ENCODE peak calls at places on chromosomes 6 and 20, in five cellular contexts. B, Y, X, E and F are unnamed samples.

GRCh38 chr20:33006776-33007375 is 628 bp upstream of the BPIFB2 start:
- DNase-seq in Y (no peak), E (no peak), X (no peak), B (no peak), F (no peak)

GRCh38 chr6:137967689-137968467 is 100.8 kb downstream of the TNFAIP3 start:
- DNase-seq in Y (no peak), E (no peak), X (no peak), B (no peak), F (no peak)

GRCh38 chr6:108598316-108598863 is 37.7 kb downstream of the FOXO3 start:
- DNase-seq in E (no peak), B (no peak), X (no peak), Y (no peak), F (no peak)

GRCh38 chr20:41004561-41005360 is 23.9 kb upstream of the TOP1 start:
- DNase-seq in E (no peak), Y (peak; percentile 39), B (no peak), X (no peak), F (no peak)

GRCh38 chr20:31908424-31908823 is 38.0 kb downstream of the TTLL9 start:
- DNase-seq in E (no peak), Y (no peak), B (no peak), X (no peak), F (no peak)

GRCh38 chr6:6811151-6812002 is 222.9 kb downstream of the LY86 start:
- DNase-seq in X (no peak), E (peak; percentile 65), B (no peak), Y (peak; percentile 65), F (peak; percentile 81)

GRCh38 chr6:74117113-74117512 is 421.1 kb downstream of the CD109 start:
- DNase-seq in X (no peak), Y (no peak), E (no peak), B (no peak), F (no peak)

GRCh38 chr6:35948725-35949124 is 27.8 kb upstream of the SRPK1 start:
- DNase-seq in E (no peak), Y (no peak), X (no peak), B (no peak), F (no peak)

GRCh38 chr6:169342655-169343054 is 89.0 kb upstream of the THBS2 start:
- DNase-seq in X (no peak), Y (no peak), E (no peak), B (no peak), F (no peak)

GRCh38 chr6:89410231-89411018 is 1.6 kb downstream of the RRAGD start:
- DNase-seq in X (no peak), B (no peak), E (no peak), Y (no peak), F (no peak)

GRCh38 chr6:6883011-6883410 is 224.8 kb upstream of the RREB1 start:
- DNase-seq in E (no peak), Y (no peak), B (no peak), X (no peak), F (peak; percentile 63)

GRCh38 chr6:151330130-151330715 is 61.1 kb downstream of the ZBTB2 start:
- DNase-seq in Y (no peak), X (no peak), B (no peak), E (no peak), F (no peak)

GRCh38 chr20:54645445-54646155 is 170.2 kb downstream of the DOK5 start:
- DNase-seq in X (no peak), E (no peak), B (no peak), Y (no peak), F (no peak)

GRCh38 chr20:58985656-58986055 is 4.6 kb downstream of the NELFCD start:
- DNase-seq in X (no peak), E (no peak), B (no peak), Y (peak; percentile 13), F (no peak)

GRCh38 chr6:13985663-13986325 is 61.0 kb downstream of the RNF182 start:
- DNase-seq in X (no peak), E (no peak), Y (no peak), B (no peak), F (no peak)

GRCh38 chr6:81772741-81773140 is 20.3 kb upstream of the TENT5A start:
- DNase-seq in X (no peak), B (no peak), Y (no peak), E (no peak), F (no peak)

GRCh38 chr6:99868074-99868702 is 125.8 kb downstream of the MCHR2 start:
- DNase-seq in B (peak; percentile 71), E (peak; percentile 49), Y (peak; percentile 79), X (peak; percentile 61), F (peak; percentile 74)

GRCh38 chr20:51889466-51889865 is 87.1 kb upstream of the SALL4 start:
- DNase-seq in X (no peak), E (no peak), Y (no peak), B (no peak), F (no peak)

GRCh38 chr6:33960345-33961313 is 156.8 kb upstream of the MLN start:
- DNase-seq in B (no peak), X (no peak), Y (no peak), E (no peak), F (no peak)

GRCh38 chr20:19710336-19710721 is 47.7 kb upstream of the RIN2 start:
- DNase-seq in Y (no peak), E (no peak), X (no peak), B (no peak), F (peak; percentile 77)

GRCh38 chr6:136550330-136551071 is at the start of gene MAP7:
- DNase-seq in X (peak; percentile 51), B (no peak), E (peak; percentile 67), Y (peak; percentile 94), F (peak; percentile 89)

GRCh38 chr6:39251406-39251805 is 22.1 kb upstream of the KCNK5 start:
- DNase-seq in B (no peak), X (no peak), Y (no peak), E (no peak), F (no peak)

GRCh38 chr6:81734081-81734480 is 18.4 kb downstream of the TENT5A start:
- DNase-seq in E (no peak), X (no peak), Y (no peak), B (no peak), F (no peak)

GRCh38 chr20:7285918-7286556 is 518.6 kb downstream of the BMP2 start:
- DNase-seq in E (peak; percentile 65), B (peak; percentile 47), Y (peak; percentile 79), X (peak; percentile 61), F (peak; percentile 72)

GRCh38 chr6:3457710-3458605 is 1.1 kb upstream of the SLC22A23 start:
- DNase-seq in B (no peak), E (peak; percentile 21), X (no peak), Y (peak; percentile 77), F (peak; percentile 79)

GRCh38 chr6:143397229-143398222 is 53.0 kb downstream of the ADAT2 start:
- DNase-seq in B (no peak), E (peak; percentile 27), X (no peak), Y (peak; percentile 73), F (peak; percentile 69)

GRCh38 chr20:20820104-20820503 is 107.7 kb upstream of the RALGAPA2 start:
- DNase-seq in E (no peak), Y (peak; percentile 37), B (no peak), X (no peak), F (no peak)

GRCh38 chr6:43972915-43973304 is 154.3 kb downstream of the MRPL14 start:
- DNase-seq in E (peak; percentile 59), B (peak; percentile 38), X (peak; percentile 87), Y (peak; percentile 81), F (peak; percentile 69)

GRCh38 chr6:43971776-43972126 is 155.5 kb downstream of the MRPL14 start:
- DNase-seq in X (no peak), E (no peak), Y (no peak), B (no peak), F (no peak)

GRCh38 chr6:43973351-43973750 is 153.9 kb downstream of the MRPL14 start:
- DNase-seq in E (no peak), X (no peak), Y (peak; percentile 78), B (peak; percentile 8), F (no peak)

GRCh38 chr6:43970913-43971775 is 156.1 kb downstream of the MRPL14 start:
- DNase-seq in X (no peak), E (no peak), B (peak; percentile 21), Y (peak; percentile 91), F (peak; percentile 74)

GRCh38 chr6:43972179-43972914 is 154.9 kb downstream of the MRPL14 start:
- DNase-seq in Y (peak; percentile 23), B (peak; percentile 28), E (no peak), X (no peak), F (no peak)
- H3K27ac ChIP-seq in Y (no peak overlapping the region), B (no peak overlapping the region), E (no peak overlapping the region), X (peak overlapping the region; percentile 85), F (peak overlapping the region; percentile 35)

GRCh38 chr6:308768-309167 is 16.5 kb downstream of the DUSP22 start:
- DNase-seq in X (no peak), B (no peak), E (no peak), Y (no peak), F (no peak)

GRCh38 chr6:306641-307061 is 14.4 kb downstream of the DUSP22 start:
- DNase-seq in Y (peak; percentile 63), E (no peak), B (no peak), X (no peak), F (no peak)

GRCh38 chr6:307065-307814 is 15.0 kb downstream of the DUSP22 start:
- DNase-seq in Y (no peak), B (no peak), E (no peak), X (no peak), F (no peak)

GRCh38 chr6:308307-308706 is 16.0 kb downstream of the DUSP22 start:
- DNase-seq in X (no peak), E (no peak), Y (no peak), B (no peak), F (no peak)

GRCh38 chr6:307874-308273 is 15.6 kb downstream of the DUSP22 start:
- DNase-seq in E (no peak), X (no peak), B (no peak), Y (no peak), F (no peak)
- H3K4me1 ChIP-seq in E (no peaks in the 10 kb centered on the region), X (peaks cover 49% of the 10 kb centered on the region), B (no peaks in the 10 kb centered on the region), Y (peaks cover 42% of the 10 kb centered on the region), F (peaks cover 5% of the 10 kb centered on the region)

DNA sequence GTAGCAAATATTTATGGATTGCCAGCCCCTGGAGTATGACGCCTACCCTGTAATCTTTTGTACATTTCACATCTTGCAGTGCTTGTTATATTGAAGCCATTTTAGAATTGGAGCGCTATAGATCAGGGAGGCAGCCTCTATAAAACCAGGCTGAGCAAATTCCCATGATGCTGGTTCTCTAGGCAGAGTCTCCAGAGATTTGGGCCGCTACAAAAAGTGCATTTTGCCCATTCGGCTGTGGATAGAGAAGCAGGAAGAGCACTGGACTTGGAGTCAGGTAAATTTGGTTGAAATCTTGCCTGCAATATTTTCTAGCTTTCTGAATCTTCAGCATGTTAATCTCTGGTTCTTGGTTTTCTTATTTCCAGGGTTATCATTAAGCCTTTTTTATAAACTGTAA is 2.0 kb downstream of the YWHAB start:
- DNase-seq in E (no peak), Y (no peak), B (no peak), X (no peak), F (no peak)
- H3K4me3 ChIP-seq in E (no peak overlapping the region), Y (peak overlapping the region; percentile 78), B (peak overlapping the region; percentile 93), X (peak overlapping the region; percentile 93), F (peak overlapping the region; percentile 92)

DNA sequence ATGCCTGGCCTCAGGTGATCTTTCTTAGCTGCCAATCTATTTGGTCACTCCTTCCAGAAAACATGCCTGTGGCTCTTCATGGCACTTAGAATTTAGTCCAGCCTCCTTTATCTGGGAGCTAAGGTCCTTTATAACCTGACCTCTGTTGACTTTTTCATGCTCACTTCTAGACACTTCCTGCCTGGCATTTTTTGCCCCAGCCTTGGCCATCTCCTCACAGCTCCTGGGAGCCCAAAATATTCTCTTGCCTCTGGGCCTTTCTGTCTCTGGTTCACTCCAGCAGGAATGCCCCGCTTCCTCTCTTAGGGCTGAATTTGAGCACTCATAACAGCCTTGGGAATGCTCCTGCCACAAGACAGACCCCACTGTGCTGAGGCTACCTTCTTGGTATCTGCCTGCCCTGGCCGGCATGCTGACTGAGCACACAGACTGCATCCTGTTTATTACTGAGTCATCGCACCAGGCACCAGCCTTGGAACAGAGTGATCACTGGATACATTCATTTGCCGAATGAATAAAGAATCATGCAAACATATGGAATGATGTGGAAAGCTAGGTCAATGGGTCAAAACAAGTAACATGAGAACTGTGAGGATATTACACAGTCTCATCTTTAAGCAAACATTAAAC is 5.8 kb upstream of the EEF1E1 start:
- DNase-seq in B (peak; percentile 90), E (no peak), Y (no peak), X (no peak), F (no peak)
- H3K27ac ChIP-seq in B (peak overlapping the region; percentile 65), E (no peak overlapping the region), Y (no peak overlapping the region), X (no peak overlapping the region), F (no peak overlapping the region)